ENCODE peak calls at places on chromosomes 12 and 14, in eight cellular contexts. One of them, this sample, is unnamed.

GRCh38 chr12:51033457-51034089 is 7.4 kb upstream of the SLC11A2 start:
- DNase-seq in NCI-H2171 treated with DMSO at 0.1 percent for 48 hours: no peak
- DNase-seq in lung: no peak
- DNase-seq in fibroblast of lung: no peak
- DNase-seq in mesenchymal stem cell: no peak
- DNase-seq in EH: no peak
- DNase-seq in posterior cingulate gyrus: no peak
- DNase-seq in activated T-helper 2 cell treated with anti-CD3 and anti-CD28 coated beads, Interferon-gamma antibody, Interleukin-2, Interleukin-4, amounts not matched to agents 10 μg/mL and 5 μg/mL and 100 μg/mL, durations not matched to agents 14 hours and 24 hours and 36 hours: no peak
- DNase-seq in this sample: no peak

GRCh38 chr12:132836803-132837331 is 8.2 kb upstream of the GOLGA3 start:
- DNase-seq in mesenchymal stem cell: no peak
- DNase-seq in activated T-helper 2 cell treated with anti-CD3 and anti-CD28 coated beads, Interferon-gamma antibody, Interleukin-2, Interleukin-4, amounts not matched to agents 10 μg/mL and 5 μg/mL and 100 μg/mL, durations not matched to agents 14 hours and 24 hours and 36 hours: no peak
- DNase-seq in lung: no peak
- DNase-seq in EH: no peak
- DNase-seq in NCI-H2171 treated with DMSO at 0.1 percent for 48 hours: peak
- DNase-seq in fibroblast of lung: no peak
- DNase-seq in posterior cingulate gyrus: no peak
- DNase-seq in this sample: no peak

GRCh38 chr12:124466200-124467128 is 100.9 kb downstream of the NCOR2 start:
- DNase-seq in EH: peak
- DNase-seq in posterior cingulate gyrus: peak
- DNase-seq in fibroblast of lung: no peak
- DNase-seq in mesenchymal stem cell: peak
- DNase-seq in NCI-H2171 treated with DMSO at 0.1 percent for 48 hours: no peak
- DNase-seq in lung: peak
- DNase-seq in activated T-helper 2 cell treated with anti-CD3 and anti-CD28 coated beads, Interferon-gamma antibody, Interleukin-2, Interleukin-4, amounts not matched to agents 10 μg/mL and 5 μg/mL and 100 μg/mL, durations not matched to agents 14 hours and 24 hours and 36 hours: peak
- DNase-seq in this sample: no peak

GRCh38 chr14:105061428-105062047 is 3.7 kb downstream of the GPR132 start:
- DNase-seq in lung: no peak
- DNase-seq in activated T-helper 2 cell treated with anti-CD3 and anti-CD28 coated beads, Interferon-gamma antibody, Interleukin-2, Interleukin-4, amounts not matched to agents 10 μg/mL and 5 μg/mL and 100 μg/mL, durations not matched to agents 14 hours and 24 hours and 36 hours: no peak
- DNase-seq in mesenchymal stem cell: no peak
- DNase-seq in NCI-H2171 treated with DMSO at 0.1 percent for 48 hours: no peak
- DNase-seq in EH: no peak
- DNase-seq in posterior cingulate gyrus: peak
- DNase-seq in fibroblast of lung: no peak
- DNase-seq in this sample: no peak

GRCh38 chr14:71739273-71739990 is 192.8 kb upstream of the RGS6 start:
- DNase-seq in lung: no peak
- DNase-seq in mesenchymal stem cell: no peak
- DNase-seq in fibroblast of lung: no peak
- DNase-seq in EH: peak
- DNase-seq in NCI-H2171 treated with DMSO at 0.1 percent for 48 hours: no peak
- DNase-seq in posterior cingulate gyrus: no peak
- DNase-seq in activated T-helper 2 cell treated with anti-CD3 and anti-CD28 coated beads, Interferon-gamma antibody, Interleukin-2, Interleukin-4, amounts not matched to agents 10 μg/mL and 5 μg/mL and 100 μg/mL, durations not matched to agents 14 hours and 24 hours and 36 hours: no peak
- DNase-seq in this sample: no peak

GRCh38 chr12:53476769-53477209 is 22.5 kb downstream of the MAP3K12 start:
- DNase-seq in mesenchymal stem cell: peak
- DNase-seq in EH: peak
- DNase-seq in lung: no peak
- DNase-seq in posterior cingulate gyrus: no peak
- DNase-seq in NCI-H2171 treated with DMSO at 0.1 percent for 48 hours: peak
- DNase-seq in activated T-helper 2 cell treated with anti-CD3 and anti-CD28 coated beads, Interferon-gamma antibody, Interleukin-2, Interleukin-4, amounts not matched to agents 10 μg/mL and 5 μg/mL and 100 μg/mL, durations not matched to agents 14 hours and 24 hours and 36 hours: no peak
- DNase-seq in fibroblast of lung: no peak
- DNase-seq in this sample: no peak

GRCh38 chr12:68374315-68374982 is 42.3 kb upstream of the MDM1 start:
- DNase-seq in activated T-helper 2 cell treated with anti-CD3 and anti-CD28 coated beads, Interferon-gamma antibody, Interleukin-2, Interleukin-4, amounts not matched to agents 10 μg/mL and 5 μg/mL and 100 μg/mL, durations not matched to agents 14 hours and 24 hours and 36 hours: peak
- DNase-seq in mesenchymal stem cell: no peak
- DNase-seq in NCI-H2171 treated with DMSO at 0.1 percent for 48 hours: peak
- DNase-seq in EH: no peak
- DNase-seq in lung: no peak
- DNase-seq in posterior cingulate gyrus: no peak
- DNase-seq in fibroblast of lung: no peak
- DNase-seq in this sample: no peak

GRCh38 chr12:34398366-34398705 is 376.0 kb downstream of the ALG10 start:
- DNase-seq in posterior cingulate gyrus: peak
- DNase-seq in activated T-helper 2 cell treated with anti-CD3 and anti-CD28 coated beads, Interferon-gamma antibody, Interleukin-2, Interleukin-4, amounts not matched to agents 10 μg/mL and 5 μg/mL and 100 μg/mL, durations not matched to agents 14 hours and 24 hours and 36 hours: peak
- DNase-seq in fibroblast of lung: no peak
- DNase-seq in EH: no peak
- DNase-seq in NCI-H2171 treated with DMSO at 0.1 percent for 48 hours: no peak
- DNase-seq in mesenchymal stem cell: no peak
- DNase-seq in lung: peak
- DNase-seq in this sample: no peak

GRCh38 chr12:124740691-124741137 is 123.0 kb downstream of the SCARB1 start:
- DNase-seq in fibroblast of lung: no peak
- DNase-seq in mesenchymal stem cell: peak
- DNase-seq in activated T-helper 2 cell treated with anti-CD3 and anti-CD28 coated beads, Interferon-gamma antibody, Interleukin-2, Interleukin-4, amounts not matched to agents 10 μg/mL and 5 μg/mL and 100 μg/mL, durations not matched to agents 14 hours and 24 hours and 36 hours: no peak
- DNase-seq in EH: peak
- DNase-seq in posterior cingulate gyrus: peak
- DNase-seq in NCI-H2171 treated with DMSO at 0.1 percent for 48 hours: no peak
- DNase-seq in lung: no peak
- DNase-seq in this sample: no peak

GRCh38 chr14:46048127-46048526 is 603.5 kb downstream of the RPL10L start:
- DNase-seq in activated T-helper 2 cell treated with anti-CD3 and anti-CD28 coated beads, Interferon-gamma antibody, Interleukin-2, Interleukin-4, amounts not matched to agents 10 μg/mL and 5 μg/mL and 100 μg/mL, durations not matched to agents 14 hours and 24 hours and 36 hours: no peak
- DNase-seq in lung: no peak
- DNase-seq in mesenchymal stem cell: peak
- DNase-seq in posterior cingulate gyrus: no peak
- DNase-seq in EH: peak
- DNase-seq in NCI-H2171 treated with DMSO at 0.1 percent for 48 hours: no peak
- DNase-seq in fibroblast of lung: peak
- DNase-seq in this sample: no peak

GRCh38 chr12:52280319-52280795 is 5.9 kb downstream of the KRT86 start:
- DNase-seq in posterior cingulate gyrus: no peak
- DNase-seq in fibroblast of lung: peak
- DNase-seq in mesenchymal stem cell: peak
- DNase-seq in NCI-H2171 treated with DMSO at 0.1 percent for 48 hours: no peak
- DNase-seq in lung: peak
- DNase-seq in EH: peak
- DNase-seq in activated T-helper 2 cell treated with anti-CD3 and anti-CD28 coated beads, Interferon-gamma antibody, Interleukin-2, Interleukin-4, amounts not matched to agents 10 μg/mL and 5 μg/mL and 100 μg/mL, durations not matched to agents 14 hours and 24 hours and 36 hours: no peak
- DNase-seq in this sample: peak

This sample was measured in type B pancreatic cell.